ENCODE peak calls at places on chromosomes 2 and 18, in ten cellular contexts. X, E, Q, D, W, Y, R, G, C and A are unnamed samples.

GRCh38 chr2:113602869-113603466 is 24.1 kb upstream of the RABL2A start:
- DNase-seq in X (no peak), E (no peak), Q (no peak), D (no peak), W (no peak), Y (no peak), R (no peak), G (no peak), C (no peak), A (no peak)

GRCh38 chr2:239229545-239230279 is 171.1 kb downstream of the HDAC4 start:
- DNase-seq in X (no peak), E (no peak), Q (no peak), D (no peak), W (no peak), Y (no peak), R (no peak), G (no peak), C (no peak), A (no peak)

GRCh38 chr2:38377501-38378258 is 607 bp upstream of the ATL2 start:
- DNase-seq in X (no peak), E (peak; percentile 45), Q (peak; percentile 95), D (no peak), W (peak; percentile 35), Y (peak; percentile 50), R (no peak), G (peak; percentile 68), C (peak; percentile 12), A (no peak)

GRCh38 chr18:35618703-35619102 is 37.2 kb downstream of the GALNT1 start:
- DNase-seq in X (no peak), E (no peak), Q (peak; percentile 47), D (no peak), W (no peak), Y (no peak), R (no peak), G (no peak), C (no peak), A (no peak)

GRCh38 chr2:120564213-120565094 is 171.2 kb upstream of the GLI2 start:
- DNase-seq in X (no peak), E (no peak), Q (peak; percentile 59), D (no peak), W (peak; percentile 79), Y (no peak), R (no peak), G (peak; percentile 8), C (peak; percentile 54), A (no peak)

GRCh38 chr2:127662937-127663565 is 12.3 kb downstream of the LIMS2 start:
- DNase-seq in X (no peak), E (no peak), Q (no peak), D (peak; percentile 58), W (no peak), Y (no peak), R (no peak), G (no peak), C (peak; percentile 43), A (no peak)

GRCh38 chr2:178553047-178553446 is 72.8 kb downstream of the PLEKHA3 start:
- DNase-seq in X (no peak), E (peak; percentile 90), Q (no peak), D (no peak), W (no peak), Y (no peak), R (no peak), G (no peak), C (peak; percentile 41), A (no peak)

GRCh38 chr2:123659120-123659519 is 366.0 kb upstream of the CNTNAP5 start:
- DNase-seq in X (no peak), E (no peak), Q (peak; percentile 39), D (no peak), W (no peak), Y (no peak), R (no peak), G (no peak), C (no peak), A (no peak)

GRCh38 chr2:101989740-101990460 is 1.9 kb upstream of the IL1R2 start:
- DNase-seq in X (no peak), E (no peak), Q (no peak), D (no peak), W (no peak), Y (no peak), R (no peak), G (no peak), C (no peak), A (no peak)

GRCh38 chr18:9333441-9334350 is 877 bp upstream of the TWSG1 start:
- DNase-seq in X (no peak), E (peak; percentile 62), Q (peak; percentile 79), D (no peak), W (no peak), Y (no peak), R (no peak), G (no peak), C (peak; percentile 71), A (no peak)

GRCh38 chr2:123157016-123157415 is 868.1 kb upstream of the CNTNAP5 start:
- DNase-seq in X (no peak), E (no peak), Q (no peak), D (no peak), W (no peak), Y (no peak), R (no peak), G (no peak), C (no peak), A (no peak)

GRCh38 chr2:60370835-60371618 is 182.4 kb downstream of the BCL11A start:
- DNase-seq in X (no peak), E (no peak), Q (no peak), D (no peak), W (no peak), Y (peak; percentile 64), R (no peak), G (no peak), C (no peak), A (no peak)

GRCh38 chr2:15753811-15754702 is 162.4 kb downstream of the DDX1 start:
- DNase-seq in X (no peak), E (no peak), Q (no peak), D (no peak), W (no peak), Y (no peak), R (no peak), G (no peak), C (no peak), A (no peak)

GRCh38 chr2:15177103-15177502 is 384.0 kb downstream of the NBAS start:
- DNase-seq in X (peak; percentile 17), E (peak; percentile 94), Q (no peak), D (no peak), W (no peak), Y (no peak), R (no peak), G (no peak), C (no peak), A (no peak)

GRCh38 chr2:169664600-169664977 is 29.6 kb downstream of the CFAP210 start:
- DNase-seq in X (no peak), E (no peak), Q (no peak), D (no peak), W (no peak), Y (no peak), R (no peak), G (no peak), C (no peak), A (no peak)

GRCh38 chr2:54561795-54562592 is 105.9 kb downstream of the SPTBN1 start:
- DNase-seq in X (no peak), E (no peak), Q (no peak), D (no peak), W (no peak), Y (peak; percentile 45), R (no peak), G (no peak), C (no peak), A (no peak)

GRCh38 chr2:235496239-235496621 is 2.4 kb downstream of the AGAP1 start:
- DNase-seq in X (no peak), E (peak; percentile 71), Q (no peak), D (no peak), W (no peak), Y (no peak), R (no peak), G (no peak), C (no peak), A (no peak)

GRCh38 chr2:110816404-110817365 is 84.3 kb downstream of the ACOXL start:
- DNase-seq in X (no peak), E (peak; percentile 26), Q (no peak), D (no peak), W (no peak), Y (peak; percentile 24), R (no peak), G (no peak), C (no peak), A (peak; percentile 69)

GRCh38 chr2:44245068-44245861 is 30.0 kb upstream of the SLC3A1 start:
- DNase-seq in X (no peak), E (no peak), Q (peak; percentile 21), D (no peak), W (no peak), Y (no peak), R (no peak), G (no peak), C (no peak), A (no peak)

GRCh38 chr2:26982102-26982742 is 11.8 kb downstream of the MAPRE3 start:
- DNase-seq in X (no peak), E (peak; percentile 25), Q (peak; percentile 58), D (no peak), W (peak; percentile 83), Y (peak; percentile 48), R (peak; percentile 28), G (peak; percentile 48), C (peak; percentile 81), A (no peak)

GRCh38 chr2:152189622-152190495 is 14.3 kb upstream of the STAM2 start:
- DNase-seq in X (no peak), E (peak; percentile 64), Q (peak; percentile 58), D (no peak), W (peak; percentile 28), Y (peak; percentile 29), R (no peak), G (peak; percentile 13), C (peak; percentile 66), A (no peak)

GRCh38 chr2:61177727-61178549 is 15.9 kb downstream of the C2orf74 start:
- DNase-seq in X (peak; percentile 41), E (no peak), Q (peak; percentile 59), D (peak; percentile 75), W (no peak), Y (peak; percentile 50), R (no peak), G (no peak), C (peak; percentile 22), A (no peak)

GRCh38 chr2:26978061-26978596 is 7.7 kb downstream of the MAPRE3 start:
- DNase-seq in X (no peak), E (peak; percentile 39), Q (no peak), D (no peak), W (peak; percentile 31), Y (no peak), R (no peak), G (no peak), C (peak; percentile 69), A (no peak)